ENCODE peak calls at places on chromosomes 4 and X, in seven cellular contexts. P, Q, B, E, T, M and U are unnamed samples.

GRCh38 chr4:102449751-102450352 is 51.3 kb upstream of the NFKB1 start:
- DNase-seq in P (peak; percentile 76), Q (no peak), B (peak; percentile 67), E (peak; percentile 58), T (peak; percentile 75), M (no peak), U (peak; percentile 59)

GRCh38 chr4:14415146-14415545 is 587.1 kb upstream of the CPEB2 start:
- DNase-seq in P (peak; percentile 66), Q (no peak), B (peak; percentile 40), E (peak; percentile 15), T (peak; percentile 58), M (peak; percentile 1), U (no peak)

GRCh38 chr4:71130827-71131603 is 137.6 kb downstream of the DCK start:
- DNase-seq in P (peak; percentile 67), Q (no peak), B (peak; percentile 87), E (no peak), T (peak; percentile 21), M (no peak), U (peak; percentile 26)

GRCh38 chr4:122876456-122876855 is 45.9 kb downstream of the NUDT6 start:
- DNase-seq in P (no peak), Q (no peak), B (peak; percentile 60), E (no peak), T (no peak), M (no peak), U (no peak)

GRCh38 chrX:31320740-31321139 is 248.9 kb upstream of the FTHL17 start:
- DNase-seq in P (no peak), Q (no peak), B (no peak), E (no peak), T (no peak), M (no peak), U (no peak)

GRCh38 chrX:3221643-3222042 is 124.8 kb downstream of the MXRA5 start:
- DNase-seq in P (no peak), Q (no peak), B (no peak), E (no peak), T (no peak), M (no peak), U (no peak)

GRCh38 chr4:61273237-61273636 is 73.1 kb downstream of the ADGRL3 start:
- DNase-seq in P (no peak), Q (no peak), B (no peak), E (no peak), T (no peak), M (peak; percentile 24), U (no peak)

GRCh38 chr4:2743518-2744445 is 12.4 kb downstream of the TNIP2 start:
- DNase-seq in P (no peak), Q (no peak), B (no peak), E (no peak), T (no peak), M (no peak), U (no peak)

GRCh38 chr4:141047228-141047884 is 85.9 kb downstream of the RNF150 start:
- DNase-seq in P (peak; percentile 59), Q (no peak), B (peak; percentile 82), E (no peak), T (no peak), M (no peak), U (no peak)

GRCh38 chr4:14877246-14878220 is 124.7 kb upstream of the CPEB2 start:
- DNase-seq in P (peak; percentile 73), Q (no peak), B (no peak), E (no peak), T (no peak), M (peak; percentile 69), U (no peak)

GRCh38 chr4:120658772-120659171 is 263.8 kb downstream of the PRDM5 start:
- DNase-seq in P (no peak), Q (no peak), B (no peak), E (no peak), T (no peak), M (peak; percentile 46), U (no peak)

GRCh38 chr4:90030953-90031352 is 96.2 kb upstream of the CCSER1 start:
- DNase-seq in P (no peak), Q (no peak), B (no peak), E (peak; percentile 19), T (peak; percentile 72), M (no peak), U (no peak)

GRCh38 chr4:88283661-88284377 is 542 bp downstream of the PPM1K start:
- DNase-seq in P (peak; percentile 58), Q (peak; percentile 89), B (peak; percentile 73), E (peak; percentile 62), T (peak; percentile 78), M (peak; percentile 44), U (peak; percentile 56)

GRCh38 chrX:42128020-42128419 is 204.7 kb upstream of the CASK start:
- DNase-seq in P (no peak), Q (no peak), B (no peak), E (no peak), T (no peak), M (no peak), U (no peak)

GRCh38 chrX:40097492-40098263 is at the start of gene BCOR:
- DNase-seq in P (no peak), Q (peak; percentile 90), B (peak; percentile 76), E (no peak), T (peak; percentile 70), M (no peak), U (peak; percentile 70)

GRCh38 chr4:130233377-130234047 is 1137.6 kb downstream of the C4orf33 start:
- DNase-seq in P (peak; percentile 19), Q (no peak), B (no peak), E (no peak), T (no peak), M (no peak), U (no peak)

GRCh38 chr4:152290522-152290921 is 245.4 kb downstream of the FBXW7 start:
- DNase-seq in P (no peak), Q (no peak), B (no peak), E (no peak), T (no peak), M (no peak), U (no peak)

GRCh38 chr4:16757080-16757521 is 141.3 kb downstream of the LDB2 start:
- DNase-seq in P (no peak), Q (no peak), B (peak; percentile 87), E (no peak), T (no peak), M (no peak), U (no peak)